ENCODE peak calls at places on chromosomes 1 and 21, in ten cellular contexts. J is MM.1S, C is left lung, P is cardiac muscle cell, L is uterus, M is Peyer's patch, W is transverse colon, R is adrenal gland, A is dorsolateral prefrontal cortex, K is right lobe of liver. N is an unnamed sample.

GRCh38 chr1:156583821-156584622 is 4.5 kb downstream of the TTC24 start:
- DNase-seq in P (peak; percentile 82), K (no peak), A (no peak), W (peak; percentile 86), M (peak; percentile 95), L (peak; percentile 83), J (peak; percentile 89), C (no peak), R (peak; percentile 78), N (no peak)

GRCh38 chr1:242185728-242186127 is 186.8 kb upstream of the MAP1LC3C start:
- DNase-seq in P (peak; percentile 88), R (no peak), J (no peak), C (no peak), A (no peak), L (no peak), K (no peak), M (no peak), W (no peak), N (no peak)

GRCh38 chr1:42209516-42210370 is 45.2 kb upstream of the GUCA2A start:
- DNase-seq in K (no peak), P (no peak), A (no peak), M (no peak), J (no peak), L (no peak), C (no peak), W (no peak), R (no peak), N (no peak)

GRCh38 chr21:45326834-45327457 is 39.3 kb upstream of the POFUT2 start:
- DNase-seq in M (no peak), W (no peak), R (no peak), C (peak; percentile 56), A (no peak), J (no peak), P (no peak), L (no peak), K (no peak), N (no peak)

GRCh38 chr1:220691039-220691684 is 999 bp downstream of the C1orf115 start:
- DNase-seq in R (no peak), A (no peak), M (peak; percentile 84), W (peak; percentile 51), K (peak; percentile 73), C (no peak), J (no peak), P (no peak), L (no peak), N (no peak)

GRCh38 chr1:158272681-158273080 is 17.0 kb upstream of the CD1C start:
- DNase-seq in K (no peak), P (no peak), M (no peak), R (no peak), J (no peak), L (no peak), W (no peak), C (no peak), A (no peak), N (no peak)

GRCh38 chr1:209692745-209693504 is 11.7 kb upstream of the HSD11B1 start:
- DNase-seq in W (peak; percentile 79), K (peak; percentile 63), J (peak; percentile 82), L (peak; percentile 74), M (peak; percentile 87), R (peak; percentile 79), C (peak; percentile 45), A (peak; percentile 40), P (peak; percentile 87), N (no peak)

GRCh38 chr1:189962171-189962570 is 515.5 kb downstream of the BRINP3 start:
- DNase-seq in J (no peak), W (no peak), K (no peak), P (no peak), R (no peak), M (no peak), C (no peak), A (no peak), L (no peak), N (no peak)

GRCh38 chr1:230109871-230110667 is 43.0 kb downstream of the GALNT2 start:
- DNase-seq in J (peak; percentile 99), A (no peak), P (no peak), M (peak; percentile 82), C (no peak), W (peak; percentile 74), R (no peak), L (peak; percentile 41), K (no peak), N (no peak)

GRCh38 chr1:40784141-40784770 is 669 bp downstream of the KCNQ4 start:
- DNase-seq in W (no peak), P (peak; percentile 66), C (peak; percentile 81), M (no peak), K (no peak), J (no peak), R (no peak), A (no peak), L (peak; percentile 32), N (no peak)

GRCh38 chr1:54952950-54953718 is 27.3 kb upstream of the TMEM61 start:
- DNase-seq in P (no peak), J (no peak), A (no peak), C (no peak), M (no peak), R (no peak), W (no peak), K (no peak), L (no peak), N (no peak)

GRCh38 chr1:17826165-17826488 is 71.0 kb downstream of the ACTL8 start:
- DNase-seq in M (peak; percentile 77), A (peak; percentile 39), W (peak; percentile 61), L (no peak), C (no peak), K (peak; percentile 68), R (peak; percentile 38), J (no peak), P (peak; percentile 60), N (peak; percentile 69)

GRCh38 chr1:50704126-50704525 is 255.9 kb downstream of the FAF1 start:
- DNase-seq in W (no peak), K (no peak), C (no peak), P (peak; percentile 45), L (no peak), J (no peak), M (no peak), R (peak; percentile 27), A (no peak), N (no peak)

GRCh38 chr1:243483084-243483845 is 227.4 kb downstream of the SDCCAG8 start:
- DNase-seq in A (no peak), P (peak; percentile 43), W (no peak), J (no peak), R (no peak), K (peak; percentile 79), M (no peak), L (no peak), C (no peak), N (no peak)

GRCh38 chr1:224273651-224274050 is 56.3 kb downstream of the NVL start:
- DNase-seq in K (no peak), A (no peak), P (no peak), J (no peak), C (no peak), M (peak; percentile 66), L (no peak), W (peak; percentile 25), R (no peak), N (no peak)

DNA sequence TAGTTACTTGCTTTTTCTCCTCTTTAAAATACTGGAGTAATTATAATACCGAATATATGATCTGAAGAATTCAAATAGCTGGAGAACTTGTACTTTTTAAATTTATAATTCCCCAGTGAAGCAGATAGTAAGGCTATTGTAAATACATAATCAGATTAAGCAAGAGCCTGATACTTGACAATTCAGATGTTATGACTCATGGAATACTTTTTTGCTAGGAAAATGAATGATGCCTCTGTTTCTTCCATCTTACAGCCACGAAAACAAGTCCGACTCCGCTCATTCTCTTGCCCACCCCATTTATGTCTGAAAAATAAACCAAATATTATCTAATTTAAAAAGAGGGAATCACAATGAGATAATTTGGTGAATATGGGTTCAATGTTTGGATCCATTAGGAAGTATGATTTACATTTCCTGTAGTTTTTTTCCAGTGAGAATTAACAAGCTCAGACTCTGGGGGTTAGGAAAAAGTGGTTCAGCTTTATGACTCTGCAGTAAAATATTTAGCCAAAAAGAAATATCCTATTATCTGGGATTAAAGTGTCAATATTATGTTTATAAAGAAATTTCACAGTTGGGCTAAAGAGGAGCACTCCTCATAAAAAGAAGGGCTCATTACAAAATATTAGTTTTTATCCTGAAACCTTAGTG is 50.4 kb upstream of the DAB1 start:
- DNase-seq in L (no peak), K (no peak), J (no peak), P (no peak), R (no peak), A (no peak), W (no peak), C (no peak), M (no peak), N (no peak)
- H3K4me3 ChIP-seq in L (no peak overlapping the region), K (no peak overlapping the region), J (no peak overlapping the region), P (no peak overlapping the region), R (no peak overlapping the region), A (no peak overlapping the region), W (no peak overlapping the region), C (no peak overlapping the region), M (no peak overlapping the region), N (no peak overlapping the region)

GRCh38 chr1:245960171-245960570 is 546.9 kb downstream of the SMYD3 start:
- DNase-seq in L (no peak), M (no peak), P (no peak), R (no peak), A (no peak), K (no peak), W (no peak), C (no peak), J (no peak), N (no peak)
- H3K27ac ChIP-seq in L (no peak overlapping the region), M (no peak overlapping the region), P (no peak overlapping the region), R (no peak overlapping the region), A (no peak overlapping the region), K (no peak overlapping the region), W (no peak overlapping the region), C (no peak overlapping the region), J (no peak overlapping the region), N (no peak overlapping the region)

DNA sequence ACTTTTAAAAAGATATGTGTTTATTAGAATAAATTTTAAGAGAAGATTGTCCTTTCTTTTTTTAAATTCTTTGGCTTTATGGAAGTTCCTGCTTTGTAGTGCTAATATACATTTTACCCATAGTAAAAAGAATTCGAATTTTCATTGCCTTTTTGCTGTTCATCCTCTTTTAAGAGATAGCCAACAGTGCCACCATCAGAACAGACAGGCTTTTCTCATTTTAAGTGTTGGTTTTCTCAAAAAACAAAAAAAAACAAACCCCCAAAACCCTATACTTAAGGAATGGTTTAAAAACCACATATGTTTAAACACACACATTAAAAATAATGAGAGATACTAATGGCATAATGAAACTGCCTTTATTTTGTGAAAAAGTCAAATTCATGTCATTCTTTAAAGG is 118.8 kb downstream of the NEK7 start:
- DNase-seq in A (no peak), C (no peak), L (no peak), J (no peak), M (no peak), K (no peak), P (no peak), W (no peak), R (no peak), N (no peak)
- TF ChIP-seq CTCF in A (peak; percentile 36), C (no peak), L (no peak), J (no peak), M (no peak), K (no peak), P (no peak), W (no peak), R (no peak), N (no peak)

GRCh38 chr1:200027264-200027823 is at the start of gene NR5A2:
- DNase-seq in K (no peak), P (no peak), A (no peak), M (no peak), J (no peak), R (no peak), L (no peak), C (no peak), W (no peak), N (no peak)
- H3K4me3 ChIP-seq in K (peak within 1 kb of the TSS; percentile 60), P (peak within 1 kb of the TSS; percentile 36), A (no peak within 1 kb of the TSS), M (no peak within 1 kb of the TSS), J (peak within 1 kb of the TSS; percentile 63), R (no peak within 1 kb of the TSS), L (no peak within 1 kb of the TSS), C (peak within 1 kb of the TSS; percentile 38), W (peak within 1 kb of the TSS; percentile 47), N (no peak within 1 kb of the TSS)

N was measured in coronary artery.